ENCODE peak calls at places on chromosomes 13 and 19, in eight cellular contexts. P is HCT116, Y is uterus, T is IMR-90, R is breast epithelium, X is A549, F is prostate gland, J is transverse colon. S is an unnamed sample.

GRCh38 chr13:50149143-50149703 is 134.0 kb downstream of the KCNRG start:
- DNase-seq in P (no peak), Y (no peak), T (no peak), R (no peak), X (no peak), F (no peak), J (no peak), S (no peak)

GRCh38 chr19:32339988-32340874 is 5.2 kb upstream of the ZNF507 start:
- DNase-seq in P (no peak), Y (peak; percentile 30), T (peak; percentile 27), R (no peak), X (peak; percentile 87), F (peak; percentile 55), J (peak; percentile 65), S (peak; percentile 75)

GRCh38 chr13:65112123-65113075 is 2117.7 kb downstream of the PCDH9 start:
- DNase-seq in P (no peak), Y (no peak), T (peak; percentile 55), R (no peak), X (no peak), F (no peak), J (no peak), S (no peak)

GRCh38 chr19:12868540-12869112 is 12.6 kb downstream of the DNASE2 start:
- DNase-seq in P (no peak), Y (no peak), T (no peak), R (no peak), X (no peak), F (no peak), J (no peak), S (no peak)

GRCh38 chr13:40800559-40800958 is 11.1 kb downstream of the SLC25A15 start:
- DNase-seq in P (no peak), Y (no peak), T (no peak), R (no peak), X (no peak), F (no peak), J (no peak), S (no peak)

GRCh38 chr13:98599502-98600328 is 22.8 kb upstream of the STK24 start:
- DNase-seq in P (no peak), Y (no peak), T (peak; percentile 9), R (no peak), X (no peak), F (no peak), J (no peak), S (no peak)

GRCh38 chr19:40754611-40755247 is 3.7 kb downstream of the SNRPA start:
- DNase-seq in P (no peak), Y (no peak), T (peak; percentile 19), R (no peak), X (no peak), F (no peak), J (peak; percentile 77), S (peak; percentile 76)

GRCh38 chr19:4115050-4115817 is 8.7 kb downstream of the MAP2K2 start:
- DNase-seq in P (no peak), Y (no peak), T (no peak), R (no peak), X (no peak), F (no peak), J (peak; percentile 65), S (peak; percentile 83)

GRCh38 chr19:5268801-5269200 is 71.8 kb downstream of the PTPRS start:
- DNase-seq in P (no peak), Y (no peak), T (no peak), R (no peak), X (no peak), F (no peak), J (no peak), S (peak; percentile 19)

GRCh38 chr19:55493052-55493649 is 4.9 kb downstream of the SSC5D start:
- DNase-seq in P (no peak), Y (peak; percentile 77), T (peak; percentile 67), R (no peak), X (no peak), F (no peak), J (no peak), S (no peak)

GRCh38 chr19:48738557-48739399 is 1.6 kb downstream of the RASIP1 start:
- DNase-seq in P (peak; percentile 82), Y (peak; percentile 95), T (peak; percentile 65), R (peak; percentile 90), X (peak; percentile 87), F (peak; percentile 94), J (peak; percentile 97), S (peak; percentile 97)

GRCh38 chr19:45164577-45165335 is 4.0 kb upstream of the NKPD1 start:
- DNase-seq in P (peak; percentile 83), Y (peak; percentile 34), T (peak; percentile 46), R (peak; percentile 85), X (no peak), F (peak; percentile 92), J (peak; percentile 79), S (no peak)

GRCh38 chr13:78753457-78753856 is 94.5 kb upstream of the OBI1 start:
- DNase-seq in P (no peak), Y (no peak), T (no peak), R (no peak), X (no peak), F (no peak), J (no peak), S (no peak)

GRCh38 chr19:32173836-32174235 is 171.6 kb upstream of the ZNF507 start:
- DNase-seq in P (no peak), Y (no peak), T (no peak), R (no peak), X (no peak), F (no peak), J (no peak), S (no peak)

GRCh38 chr13:90717451-90717936 is 630.0 kb upstream of the MIR17HG start:
- DNase-seq in P (peak; percentile 22), Y (no peak), T (peak; percentile 10), R (no peak), X (no peak), F (no peak), J (no peak), S (peak; percentile 28)

GRCh38 chr19:48123907-48124675 is 13.5 kb upstream of the PLA2G4C start:
- DNase-seq in P (peak; percentile 39), Y (no peak), T (peak; percentile 73), R (peak; percentile 40), X (no peak), F (no peak), J (no peak), S (no peak)

GRCh38 chr13:36778083-36778671 is 40.8 kb upstream of the RFXAP start:
- DNase-seq in P (no peak), Y (no peak), T (peak; percentile 74), R (no peak), X (no peak), F (no peak), J (no peak), S (no peak)

GRCh38 chr19:55353803-55354697 is 469 bp downstream of the COX6B2 start:
- DNase-seq in P (peak; percentile 23), Y (peak; percentile 54), T (peak; percentile 43), R (peak; percentile 48), X (peak; percentile 90), F (peak; percentile 57), J (peak; percentile 86), S (peak; percentile 69)

GRCh38 chr13:75635621-75636338 is at the start of gene LMO7:
- DNase-seq in P (no peak), Y (peak; percentile 32), T (peak; percentile 52), R (peak; percentile 64), X (peak; percentile 23), F (peak; percentile 74), J (peak; percentile 61), S (peak; percentile 57)

GRCh38 chr13:26881154-26881553 is 120.6 kb upstream of the GPR12 start:
- DNase-seq in P (no peak), Y (no peak), T (peak; percentile 47), R (peak; percentile 30), X (no peak), F (peak; percentile 12), J (no peak), S (peak; percentile 40)

GRCh38 chr13:35712907-35713685 is 236.6 kb upstream of the MAB21L1 start:
- DNase-seq in P (no peak), Y (no peak), T (peak; percentile 71), R (no peak), X (no peak), F (no peak), J (no peak), S (no peak)

GRCh38 chr19:13905634-13906524 is at the start of the genes BRME1 and CC2D1A:
- DNase-seq in P (peak; percentile 76), Y (peak; percentile 87), T (peak; percentile 75), R (peak; percentile 88), X (peak; percentile 84), F (peak; percentile 90), J (peak; percentile 96), S (peak; percentile 87)
- TF ChIP-seq POLR2A in P (no peak), Y (peak; percentile 62), T (no peak), R (peak; percentile 16), X (peak; percentile 68), F (peak; percentile 69), J (peak; percentile 86), S (peak; percentile 38)

GRCh38 chr13:110432522-110432921 is 125.4 kb downstream of the COL4A2 start:
- DNase-seq in P (no peak), Y (no peak), T (no peak), R (no peak), X (no peak), F (no peak), J (no peak), S (no peak)
- H3K27ac ChIP-seq in P (no peak overlapping the region), Y (peak overlapping the region; percentile 58), T (no peak overlapping the region), R (peak overlapping the region; percentile 35), X (no peak overlapping the region), F (peak overlapping the region; percentile 41), J (peak overlapping the region; percentile 40), S (peak overlapping the region; percentile 78)

GRCh38 chr13:30736921-30737320 is 1.6 kb downstream of the ALOX5AP start:
- DNase-seq in P (no peak), Y (no peak), T (no peak), R (no peak), X (no peak), F (no peak), J (no peak), S (no peak)

GRCh38 chr13:30736461-30736860 is 1.1 kb downstream of the ALOX5AP start:
- DNase-seq in P (no peak), Y (no peak), T (no peak), R (no peak), X (no peak), F (no peak), J (no peak), S (no peak)

GRCh38 chr13:30737511-30738342 is 2.4 kb downstream of the ALOX5AP start:
- DNase-seq in P (no peak), Y (no peak), T (no peak), R (no peak), X (no peak), F (no peak), J (no peak), S (no peak)

GRCh38 chr13:30734434-30734833 is 909 bp upstream of the ALOX5AP start:
- DNase-seq in P (no peak), Y (no peak), T (peak; percentile 74), R (no peak), X (no peak), F (no peak), J (no peak), S (no peak)

GRCh38 chr13:30735025-30735967 is at the start of gene ALOX5AP:
- DNase-seq in P (no peak), Y (no peak), T (no peak), R (no peak), X (no peak), F (no peak), J (peak; percentile 44), S (no peak)
- TF ChIP-seq POLR2A in P (no peak), Y (no peak), T (no peak), R (no peak), X (no peak), F (no peak), J (peak; percentile 58), S (peak; percentile 13)

DNA sequence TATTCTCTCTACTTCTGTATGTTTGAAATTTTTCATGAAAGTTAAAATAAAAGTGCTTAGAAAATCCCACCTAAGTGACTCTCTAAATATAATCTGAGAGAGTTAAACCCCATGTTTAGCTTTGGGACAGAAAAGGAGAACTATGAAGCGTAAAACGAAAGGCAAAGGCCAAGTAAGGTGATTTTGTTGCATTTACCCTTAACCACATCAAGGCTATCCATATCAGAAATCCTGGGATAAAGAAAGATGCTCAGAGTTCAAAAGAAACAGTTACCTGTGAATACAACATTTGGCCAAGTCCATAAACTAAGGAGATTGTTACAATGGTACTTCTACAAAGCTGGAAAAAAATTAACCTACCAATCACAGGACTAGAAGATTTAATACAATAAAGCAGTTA is 31.3 kb downstream of the UBL3 start:
- DNase-seq in P (no peak), Y (no peak), T (no peak), R (no peak), X (no peak), F (no peak), J (no peak), S (no peak)
- H3K27ac ChIP-seq in P (no peak overlapping the region), Y (no peak overlapping the region), T (no peak overlapping the region), R (no peak overlapping the region), X (no peak overlapping the region), F (no peak overlapping the region), J (no peak overlapping the region), S (no peak overlapping the region)